ENCODE peak calls at places on chromosomes 13 and 19, in eight cellular contexts. L is HepG2, Q is A549, G is EL, K is NCI-H69, C is glomerular endothelial cell, U is ovary, S is type B pancreatic cell. R is an unnamed sample.

GRCh38 chr19:48596679-48597465 is 9.7 kb upstream of the SPACA4 start:
- DNase-seq in K (no peak), G (no peak), S (no peak), C (no peak), L (no peak), U (no peak), Q (no peak), R (no peak)

GRCh38 chr13:75645141-75645540 is 9.0 kb downstream of the LMO7 start:
- DNase-seq in G (no peak), S (no peak), L (no peak), Q (no peak), K (no peak), U (no peak), C (no peak), R (no peak)

GRCh38 chr19:6023936-6024335 is 46.0 kb upstream of the RANBP3 start:
- DNase-seq in Q (no peak), L (no peak), U (no peak), G (no peak), C (no peak), S (no peak), K (no peak), R (no peak)

GRCh38 chr19:33477781-33478180 is 43.8 kb downstream of the PEPD start:
- DNase-seq in L (no peak), G (no peak), K (no peak), C (no peak), U (no peak), S (no peak), Q (no peak), R (no peak)

GRCh38 chr13:102255409-102255808 is 146.4 kb downstream of the FGF14 start:
- DNase-seq in L (no peak), C (no peak), S (no peak), Q (no peak), K (no peak), G (no peak), U (no peak), R (no peak)

GRCh38 chr19:54232552-54232934 is 9.7 kb upstream of the LILRB3 start:
- DNase-seq in S (no peak), U (no peak), Q (no peak), G (no peak), L (peak), K (no peak), C (no peak), R (no peak)

GRCh38 chr19:49683814-49684250 is 5.6 kb upstream of the ADM5 start:
- DNase-seq in K (no peak), U (no peak), L (no peak), C (no peak), G (no peak), Q (no peak), S (no peak), R (no peak)

GRCh38 chr13:43200736-43201135 is 177.3 kb downstream of the DNAJC15 start:
- DNase-seq in Q (no peak), G (no peak), L (no peak), U (no peak), K (no peak), S (no peak), C (no peak), R (no peak)

GRCh38 chr13:46006688-46007452 is 45.7 kb downstream of the ZC3H13 start:
- DNase-seq in U (no peak), C (no peak), G (peak), K (no peak), L (no peak), S (no peak), Q (no peak), R (no peak)

GRCh38 chr19:8017808-8018207 is 12.4 kb upstream of the ELAVL1 start:
- DNase-seq in S (no peak), L (peak), C (no peak), U (no peak), Q (no peak), K (peak), G (no peak), R (no peak)

GRCh38 chr13:50387124-50387581 is 371.9 kb downstream of the KCNRG start:
- DNase-seq in G (no peak), K (peak), C (no peak), S (no peak), Q (no peak), L (peak), U (peak), R (peak)

GRCh38 chr19:21568816-21569496 is 63.6 kb downstream of the ZNF429 start:
- DNase-seq in K (peak), Q (no peak), S (no peak), L (no peak), C (no peak), G (peak), U (peak), R (peak)

GRCh38 chr19:6014551-6015135 is 36.7 kb upstream of the RANBP3 start:
- DNase-seq in C (no peak), G (no peak), K (no peak), S (no peak), U (no peak), L (no peak), Q (no peak), R (no peak)

GRCh38 chr19:30911491-30911890 is 437.7 kb downstream of the TSHZ3 start:
- DNase-seq in S (no peak), G (no peak), L (no peak), C (no peak), U (no peak), Q (no peak), K (no peak), R (no peak)

GRCh38 chr19:15369594-15369891 is 10.0 kb downstream of the AKAP8 start:
- DNase-seq in K (no peak), L (no peak), C (no peak), Q (no peak), S (no peak), G (no peak), U (no peak), R (no peak)

GRCh38 chr13:40564342-40564997 is 102.0 kb downstream of the FOXO1 start:
- DNase-seq in L (peak), Q (no peak), U (no peak), S (no peak), G (no peak), K (no peak), C (no peak), R (no peak)

GRCh38 chr13:25869941-25870340 is 181.9 kb downstream of the SHISA2 start:
- DNase-seq in L (no peak), G (no peak), S (no peak), Q (no peak), C (no peak), K (no peak), U (no peak), R (no peak)

GRCh38 chr19:35879770-35880317 is 11.5 kb downstream of the APLP1 start:
- DNase-seq in L (peak), G (peak), S (peak), C (no peak), Q (peak), U (peak), K (peak), R (peak)

GRCh38 chr13:59024434-59024833 is 1139.3 kb downstream of the DIAPH3 start:
- DNase-seq in G (no peak), K (no peak), S (no peak), Q (no peak), C (no peak), L (no peak), U (no peak), R (no peak)

GRCh38 chr19:14683439-14683838 is 6.4 kb upstream of the ZNF333 start:
- DNase-seq in S (no peak), Q (no peak), U (no peak), C (no peak), K (no peak), L (no peak), G (no peak), R (no peak)

GRCh38 chr19:48415395-48415794 is 21.9 kb downstream of the GRIN2D start:
- DNase-seq in U (no peak), S (no peak), K (peak), Q (no peak), L (peak), G (peak), C (no peak), R (no peak)

GRCh38 chr13:97222934-97223710 is 989 bp downstream of the MBNL2 start:
- DNase-seq in K (peak), C (no peak), G (no peak), S (no peak), U (no peak), L (no peak), Q (no peak), R (peak)

GRCh38 chr13:49302817-49303216 is 55.1 kb downstream of the CDADC1 start:
- DNase-seq in Q (no peak), L (no peak), G (no peak), S (no peak), K (peak), U (no peak), C (no peak), R (no peak)